ENCODE peak calls at places on chromosomes 1 and 21, in eight cellular contexts. O, G, J, V, U, Z, C and T are unnamed samples. For H3K27me3, the result is how much of the 10 kb centered on the place peaks cover.

GRCh38 chr1:221435510-221435909 is 306.4 kb downstream of the DUSP10 start:
- DNase-seq in O (peak), G (no peak), Z (peak), V (no peak), J (no peak), C (no peak), U (peak), T (no peak)

GRCh38 chr1:203322480-203323179 is 17.3 kb downstream of the BTG2 start:
- DNase-seq in V (peak), G (no peak), C (no peak), J (peak), U (no peak), Z (no peak), O (no peak), T (no peak)

GRCh38 chr1:156126701-156127534 is 12.4 kb downstream of the LMNA start:
- DNase-seq in O (peak), G (no peak), V (peak), U (peak), J (no peak), C (peak), Z (peak), T (peak)

GRCh38 chr1:28813931-28814465 is 2.0 kb downstream of the OPRD1 start:
- DNase-seq in J (no peak), V (no peak), U (no peak), Z (no peak), C (no peak), G (no peak), O (no peak), T (no peak)

GRCh38 chr1:58152709-58153108 is 393.8 kb downstream of the OMA1 start:
- DNase-seq in Z (no peak), U (no peak), O (no peak), J (no peak), C (no peak), G (no peak), V (no peak), T (no peak)

GRCh38 chr1:35298464-35298863 is 30.0 kb downstream of the ZMYM4 start:
- DNase-seq in Z (peak), U (peak), O (no peak), G (peak), J (no peak), V (no peak), C (peak), T (peak)

GRCh38 chr1:164774819-164775654 is 216.1 kb downstream of the PBX1 start:
- DNase-seq in G (peak), O (no peak), V (no peak), J (no peak), U (no peak), Z (no peak), C (no peak), T (no peak)

GRCh38 chr1:102693345-102693744 is 415.0 kb downstream of the COL11A1 start:
- DNase-seq in U (no peak), J (no peak), C (no peak), O (no peak), G (no peak), Z (no peak), V (no peak), T (no peak)

GRCh38 chr1:46547481-46548383 is 3.7 kb downstream of the KNCN start:
- DNase-seq in V (no peak), U (peak), C (no peak), O (no peak), J (no peak), Z (peak), G (peak), T (peak)

GRCh38 chr21:26732442-26733221 is 112.6 kb downstream of the ADAMTS1 start:
- DNase-seq in J (peak), Z (peak), O (peak), V (no peak), U (peak), G (peak), C (no peak), T (no peak)

GRCh38 chr1:31760901-31761470 is 3.2 kb downstream of the ADGRB2 start:
- DNase-seq in U (peak), J (no peak), Z (peak), V (peak), O (no peak), G (peak), C (peak), T (peak)

GRCh38 chr1:1211541-1212511 is 2.1 kb downstream of the TNFRSF4 start:
- DNase-seq in V (no peak), Z (no peak), O (no peak), J (no peak), U (no peak), C (no peak), G (no peak), T (no peak)

GRCh38 chr21:34579411-34579810 is 35.5 kb downstream of the RCAN1 start:
- DNase-seq in Z (peak), O (no peak), V (no peak), J (no peak), U (peak), C (no peak), G (peak), T (no peak)

GRCh38 chr1:45246760-45247159 is 40.4 kb upstream of the ZSWIM5 start:
- DNase-seq in G (no peak), V (no peak), C (no peak), O (peak), Z (peak), U (peak), J (no peak), T (peak)

GRCh38 chr1:164671597-164672327 is 112.8 kb downstream of the PBX1 start:
- DNase-seq in Z (peak), O (no peak), G (no peak), C (no peak), J (no peak), V (no peak), U (peak), T (no peak)

GRCh38 chr1:57217905-57218304 is 206.0 kb downstream of the DAB1 start:
- DNase-seq in O (no peak), C (no peak), G (no peak), Z (no peak), U (no peak), J (no peak), V (no peak), T (no peak)

GRCh38 chr1:225811622-225812487 is 1.9 kb downstream of the EPHX1 start:
- DNase-seq in Z (no peak), U (peak), V (no peak), C (no peak), G (peak), O (no peak), J (no peak), T (no peak)

GRCh38 chr21:18725653-18726052 is 322.1 kb upstream of the TMPRSS15 start:
- DNase-seq in O (no peak), V (no peak), C (no peak), Z (no peak), J (no peak), U (no peak), G (peak), T (no peak)

GRCh38 chr1:46595127-46595526 is 8.9 kb downstream of the MKNK1 start:
- DNase-seq in J (peak), G (no peak), U (no peak), C (no peak), V (no peak), O (no peak), Z (no peak), T (no peak)

GRCh38 chr1:15966081-15966955 is 9.6 kb downstream of the ZBTB17 start:
- DNase-seq in O (no peak), J (no peak), C (no peak), V (no peak), Z (peak), U (peak), G (no peak), T (peak)

GRCh38 chr1:33562563-33562962 is 90.1 kb downstream of the ZSCAN20 start:
- DNase-seq in G (no peak), C (no peak), J (no peak), O (no peak), Z (no peak), V (no peak), U (no peak), T (no peak)

GRCh38 chr21:41112740-41113692 is 54.9 kb upstream of the BACE2 start:
- DNase-seq in C (no peak), Z (peak), V (peak), J (no peak), U (peak), G (peak), O (peak), T (peak)

GRCh38 chr1:47396671-47397196 is 19.4 kb upstream of the FOXE3 start:
- DNase-seq in Z (no peak), C (no peak), V (no peak), U (no peak), O (no peak), J (no peak), G (no peak), T (no peak)

GRCh38 chr1:224456637-224456953 is 22.0 kb upstream of the WDR26 start:
- DNase-seq in Z (no peak), O (no peak), J (no peak), C (no peak), V (peak), G (no peak), U (no peak), T (no peak)

GRCh38 chr21:29586696-29587095 is 288.0 kb downstream of the BACH1 start:
- DNase-seq in G (no peak), U (peak), V (no peak), J (no peak), O (no peak), C (no peak), Z (no peak), T (no peak)

GRCh38 chr1:52683367-52683940 is 14.7 kb downstream of the COA7 start:
- DNase-seq in G (no peak), V (no peak), Z (no peak), U (no peak), J (no peak), C (no peak), O (no peak), T (no peak)

GRCh38 chr1:183272390-183272801 is 86.3 kb downstream of the LAMC2 start:
- DNase-seq in V (no peak), G (no peak), Z (peak), C (no peak), O (no peak), U (peak), J (no peak), T (no peak)

DNA sequence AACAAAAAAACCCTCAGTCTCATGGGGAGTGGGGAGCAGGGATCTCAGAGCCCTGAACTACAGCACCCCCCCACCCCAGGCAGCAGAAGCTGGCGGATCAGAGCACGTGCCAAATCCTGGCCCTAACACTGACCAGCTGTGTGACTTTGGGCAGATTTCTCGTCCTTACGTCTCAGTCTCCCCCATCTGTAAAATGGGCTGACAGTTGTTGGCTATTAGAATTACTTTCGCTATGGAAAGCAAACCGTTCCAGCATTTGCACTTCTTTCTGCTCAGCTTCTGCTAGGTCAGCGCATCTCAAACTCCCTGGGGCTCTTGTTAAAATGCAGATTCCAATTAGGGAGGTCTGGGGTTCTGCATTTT is 15.5 kb downstream of the TNFRSF8 start:
- DNase-seq in C (no peak), O (no peak), Z (no peak), V (no peak), J (no peak), G (no peak), U (no peak), T (no peak)
- H3K4me3 ChIP-seq in C (no peak), O (no peak), Z (no peak), V (no peak), J (no peak), G (no peak), U (no peak), T (no peak)

GRCh38 chr1:38529946-38530345 is 329.6 kb downstream of the RRAGC start:
- DNase-seq in U (no peak), J (no peak), G (no peak), Z (no peak), O (no peak), C (no peak), V (no peak), T (no peak)
- H3K27me3 ChIP-seq in U (under half), J (under half), G (under half), Z (under half), O (under half), C (under half), V (under half), T (under half)

GRCh38 chr1:97136971-97137370 is 415.4 kb downstream of the PTBP2 start:
- DNase-seq in V (no peak), G (no peak), U (no peak), J (no peak), C (no peak), Z (no peak), O (no peak), T (no peak)
- H3K27ac ChIP-seq in V (no peak), G (no peak), U (no peak), J (no peak), C (no peak), Z (no peak), O (no peak), T (no peak)

GRCh38 chr1:181033128-181033798 is 520 bp upstream of the MR1 start:
- DNase-seq in C (peak), V (peak), O (no peak), J (no peak), G (no peak), U (peak), Z (no peak), T (no peak)
- H3K4me3 ChIP-seq in C (peak), V (peak), O (peak), J (peak), G (no peak), U (peak), Z (peak), T (peak)

DNA sequence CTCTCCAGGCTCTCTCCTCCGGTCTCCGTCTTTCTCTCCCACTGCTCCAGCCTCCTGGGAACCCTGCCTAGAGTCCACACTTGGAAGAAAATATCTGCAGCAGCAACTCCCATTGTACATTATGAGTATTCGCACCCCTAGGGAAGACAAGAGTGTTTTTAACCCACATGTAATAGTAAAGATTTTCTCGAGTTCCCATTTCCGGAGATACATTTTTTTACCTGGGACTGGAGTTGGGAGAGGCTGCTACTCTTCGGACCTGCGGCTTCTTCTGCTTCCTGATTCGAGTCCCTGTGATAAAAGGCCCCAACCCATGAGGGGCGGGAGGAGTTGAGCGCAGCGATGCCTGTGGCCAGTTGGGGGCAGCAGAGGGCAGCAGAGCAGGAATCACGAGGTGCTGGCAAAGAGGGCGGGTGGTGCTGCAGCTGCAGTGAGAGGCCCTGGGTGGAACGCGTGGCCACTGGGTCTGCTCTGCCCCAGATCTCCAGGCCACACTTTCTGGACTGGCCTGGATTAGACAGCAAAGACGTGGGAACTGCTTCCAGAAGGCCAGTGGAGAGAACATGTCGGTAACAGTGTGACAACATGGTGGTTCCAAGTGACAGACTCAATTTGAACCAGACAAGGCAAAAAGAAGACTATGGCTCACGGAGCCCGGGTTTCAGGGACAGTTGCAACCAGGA is 221.0 kb upstream of the CSF3R start:
- DNase-seq in O (peak), V (peak), J (peak), C (peak), Z (peak), U (peak), G (peak), T (no peak)
- H3K27me3 ChIP-seq in O (under half), V (under half), J (under half), C (under half), Z (under half), U (under half), G (under half), T (under half)

GRCh38 chr1:207817166-207817565 is 65.3 kb downstream of the CD46 start:
- DNase-seq in J (no peak), U (no peak), Z (no peak), C (no peak), G (no peak), O (no peak), V (no peak), T (no peak)

GRCh38 chr1:207818971-207819451 is 67.2 kb downstream of the CD46 start:
- DNase-seq in J (no peak), O (no peak), V (no peak), U (peak), Z (peak), C (no peak), G (no peak), T (no peak)

GRCh38 chr1:207815913-207816312 is 64.1 kb downstream of the CD46 start:
- DNase-seq in J (no peak), U (peak), G (no peak), O (no peak), V (no peak), Z (peak), C (no peak), T (no peak)

GRCh38 chr1:207815466-207815865 is 63.6 kb downstream of the CD46 start:
- DNase-seq in G (no peak), J (no peak), C (no peak), V (no peak), Z (no peak), U (no peak), O (no peak), T (no peak)

DNA sequence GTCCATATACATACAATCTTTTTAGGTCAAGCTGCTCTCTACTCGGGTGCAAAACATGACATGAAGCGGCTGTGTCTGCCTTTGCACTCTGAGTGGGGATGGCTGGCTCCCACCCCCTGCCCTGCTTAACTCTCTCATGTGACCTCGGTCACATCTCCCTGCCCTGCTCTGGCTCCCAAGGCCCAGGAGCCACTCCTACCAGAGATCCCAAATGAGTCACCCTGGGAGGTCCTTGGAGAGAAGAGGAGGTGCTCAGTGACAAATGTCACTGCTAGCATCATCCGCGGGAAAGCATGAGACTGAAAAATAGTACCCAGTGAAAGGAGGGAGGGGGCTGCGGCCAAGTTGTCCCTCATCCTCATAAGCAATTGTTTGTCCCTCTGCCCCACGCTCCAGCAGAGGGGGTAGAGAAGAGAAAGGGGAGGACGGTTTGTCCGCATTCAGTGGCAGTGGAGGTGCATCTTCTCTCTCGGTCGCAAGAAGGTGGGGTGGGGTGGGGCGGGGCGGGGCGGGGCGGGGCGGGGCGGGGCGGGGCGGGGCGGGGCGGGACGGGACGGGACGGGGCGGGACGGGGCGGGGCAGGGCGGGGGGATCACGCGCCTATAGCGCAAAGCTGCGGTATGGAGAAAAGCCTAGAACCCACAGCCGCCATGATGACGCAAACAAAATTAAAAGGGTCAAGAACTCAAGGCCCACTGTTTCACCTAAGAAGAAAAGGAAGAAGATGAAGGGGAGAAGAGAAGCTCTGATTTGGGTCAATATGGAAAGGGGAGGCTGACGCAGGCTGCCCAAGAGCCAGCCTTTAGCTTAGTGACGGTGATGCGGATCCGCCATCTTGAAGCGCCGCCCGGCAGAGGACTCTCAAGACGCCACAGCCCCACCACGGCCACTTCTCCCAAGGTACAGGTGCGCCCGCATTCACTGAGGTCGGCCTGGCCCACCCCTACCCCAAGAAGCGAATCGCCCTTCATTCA is 66.2 kb downstream of the CD46 start:
- DNase-seq in O (no peak), Z (no peak), C (no peak), J (no peak), G (no peak), V (no peak), U (no peak), T (no peak)
- H3K27ac ChIP-seq in O (no peak), Z (no peak), C (no peak), J (no peak), G (no peak), V (peak), U (peak), T (no peak)

GRCh38 chr1:41860771-41861170 is 58.0 kb downstream of the HIVEP3 start:
- DNase-seq in G (no peak), Z (no peak), O (no peak), J (no peak), V (no peak), U (no peak), C (no peak), T (no peak)
- H3K4me3 ChIP-seq in G (no peak), Z (no peak), O (no peak), J (no peak), V (no peak), U (no peak), C (no peak), T (no peak)

GRCh38 chr21:45457832-45458172 is 52.8 kb downstream of the COL18A1 start:
- DNase-seq in V (no peak), O (no peak), Z (no peak), U (no peak), G (no peak), C (no peak), J (no peak), T (no peak)

GRCh38 chr21:45460011-45460565 is 55.1 kb downstream of the COL18A1 start:
- DNase-seq in G (no peak), V (no peak), O (no peak), C (no peak), Z (no peak), J (no peak), U (no peak), T (no peak)

GRCh38 chr21:45458281-45459170 is 53.6 kb downstream of the COL18A1 start:
- DNase-seq in V (no peak), U (no peak), Z (no peak), G (no peak), C (no peak), J (no peak), O (no peak), T (no peak)

GRCh38 chr21:45460611-45461368 is 55.8 kb downstream of the COL18A1 start:
- DNase-seq in O (peak), C (no peak), J (no peak), U (peak), Z (peak), V (no peak), G (no peak), T (no peak)

DNA sequence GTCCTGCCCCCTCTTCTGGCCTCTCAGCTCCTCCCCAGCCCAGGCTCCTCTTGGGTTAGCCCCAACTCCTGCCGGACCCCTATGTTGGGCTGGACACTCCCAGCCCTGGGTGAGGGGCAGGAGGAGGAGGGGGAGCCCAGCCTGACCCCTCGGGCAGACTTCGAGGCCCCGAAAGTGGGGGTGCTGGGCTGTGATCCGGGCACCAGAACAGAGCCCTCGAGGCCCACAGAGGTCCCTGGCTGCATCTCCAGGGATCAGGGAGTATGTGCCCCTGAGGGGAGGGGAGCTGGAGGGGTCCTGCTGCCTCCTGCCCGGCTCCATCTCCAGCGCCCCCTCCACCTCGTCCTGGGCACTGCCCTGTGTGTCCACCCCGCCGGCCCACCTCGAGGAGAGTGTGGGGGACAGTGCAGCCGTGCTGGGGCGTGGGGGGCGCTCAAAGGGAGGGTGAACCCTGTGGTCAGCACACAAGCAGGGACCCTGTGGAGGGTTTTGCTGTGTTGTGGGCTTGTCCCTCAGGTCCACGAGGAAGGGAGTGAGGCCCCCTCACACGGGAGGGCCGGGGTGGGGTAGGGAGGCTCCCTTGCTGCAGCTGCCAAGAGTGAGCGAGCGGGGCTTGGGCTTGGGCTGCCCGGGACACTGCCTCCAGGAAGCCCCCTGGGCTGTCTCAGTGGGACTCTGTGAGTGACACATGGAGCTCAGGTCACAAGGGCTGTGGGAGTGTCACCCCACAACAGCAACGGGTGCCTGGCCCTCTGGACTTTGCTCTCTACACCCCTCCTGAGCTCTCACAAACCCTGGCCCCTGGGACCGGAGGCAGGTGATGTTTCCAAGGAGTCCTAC is 54.4 kb downstream of the COL18A1 start:
- DNase-seq in V (no peak), J (no peak), C (no peak), G (no peak), O (no peak), U (no peak), Z (no peak), T (no peak)
- H3K27me3 ChIP-seq in V (under half), J (under half), C (under half), G (under half), O (under half), U (under half), Z (under half), T (under half)